ENCODE peak calls at places on chromosomes 12 and 14, in eight cellular contexts. E, R, T, S, V, C, L and U are unnamed samples.
A peak's percentile ranks its signal among the peaks of the same experiment; 100 is the strongest.

GRCh38 chr14:52029881-52030280 is 39.0 kb downstream of the NID2 start:
- DNase-seq in R (no peak), E (no peak), C (no peak), L (no peak), S (no peak), V (no peak), T (no peak), U (no peak)

GRCh38 chr12:26855337-26856089 is 22.5 kb upstream of the ITPR2 start:
- DNase-seq in E (no peak), C (no peak), V (no peak), R (no peak), S (no peak), T (no peak), L (no peak), U (no peak)

GRCh38 chr12:4910502-4911315 is 1.0 kb downstream of the KCNA1 start:
- DNase-seq in E (peak; percentile 82), C (no peak), T (peak; percentile 33), S (peak; percentile 21), R (no peak), L (no peak), V (peak; percentile 76), U (no peak)

GRCh38 chr14:72883963-72884362 is 9.9 kb downstream of the DPF3 start:
- DNase-seq in T (no peak), E (peak; percentile 44), V (no peak), S (no peak), L (no peak), R (no peak), C (no peak), U (no peak)

GRCh38 chr12:94603434-94604068 is 46.8 kb downstream of the TMCC3 start:
- DNase-seq in R (no peak), T (peak; percentile 67), V (no peak), S (peak; percentile 71), C (peak; percentile 59), L (no peak), E (peak; percentile 29), U (no peak)

GRCh38 chr12:91922139-91922538 is 223.5 kb downstream of the BTG1 start:
- DNase-seq in V (no peak), R (no peak), L (no peak), T (no peak), C (no peak), E (no peak), S (no peak), U (no peak)

GRCh38 chr12:108175310-108175709 is 46.2 kb downstream of the WSCD2 start:
- DNase-seq in R (no peak), V (no peak), T (no peak), E (no peak), C (no peak), S (peak; percentile 17), L (no peak), U (no peak)

GRCh38 chr12:57096099-57096572 is 7.2 kb downstream of the NAB2 start:
- DNase-seq in S (no peak), E (peak; percentile 3), R (no peak), C (peak; percentile 95), V (peak; percentile 54), L (no peak), T (no peak), U (no peak)

GRCh38 chr12:49888461-49889151 is 15.1 kb downstream of the FAIM2 start:
- DNase-seq in V (peak; percentile 27), E (no peak), S (no peak), R (no peak), T (no peak), C (no peak), L (no peak), U (no peak)

GRCh38 chr12:2387051-2387834 is 334.5 kb downstream of the CACNA1C start:
- DNase-seq in T (no peak), S (no peak), L (no peak), C (no peak), V (no peak), E (peak; percentile 36), R (no peak), U (no peak)

GRCh38 chr12:10406725-10407124 is 2.8 kb downstream of the KLRC4 start:
- DNase-seq in E (no peak), V (no peak), R (no peak), L (peak; percentile 25), C (no peak), S (no peak), T (peak; percentile 17), U (no peak)

GRCh38 chr12:6943719-6944380 is at the start of the genes C12orf57 and RNU7-1:
- DNase-seq in E (peak; percentile 73), S (peak; percentile 76), L (no peak), R (peak; percentile 87), C (peak; percentile 93), T (peak; percentile 87), V (peak; percentile 95), U (peak; percentile 85)

GRCh38 chr12:112179936-112180335 is 54.6 kb downstream of the TRAFD1 start:
- DNase-seq in E (no peak), L (no peak), R (no peak), V (no peak), C (no peak), T (no peak), S (no peak), U (no peak)
- TF ChIP-seq CTCF in E (no peak), L (no peak), R (no peak), V (no peak), C (no peak), T (no peak), S (no peak), U (no peak)

GRCh38 chr12:44947163-44947562 is 71.0 kb upstream of the NELL2 start:
- DNase-seq in S (no peak), C (no peak), V (no peak), E (no peak), L (no peak), T (no peak), R (no peak), U (no peak)

GRCh38 chr12:44942714-44943113 is 66.6 kb upstream of the NELL2 start:
- DNase-seq in C (no peak), T (no peak), V (no peak), S (no peak), L (no peak), R (no peak), E (no peak), U (no peak)
- TF ChIP-seq CTCF in C (no peak), T (no peak), V (no peak), S (no peak), L (no peak), R (no peak), E (no peak), U (no peak)

GRCh38 chr14:104103061-104104005 is 17.8 kb downstream of the ASPG start:
- DNase-seq in R (peak; percentile 68), E (no peak), L (no peak), V (peak; percentile 58), S (peak; percentile 38), C (no peak), T (no peak), U (peak; percentile 23)
- TF ChIP-seq CTCF in R (no peak), E (no peak), L (no peak), V (no peak), S (no peak), C (no peak), T (no peak), U (no peak)

GRCh38 chr14:94027566-94028449 is 1.7 kb downstream of the OTUB2 start:
- DNase-seq in E (no peak), V (no peak), T (no peak), S (no peak), C (peak; percentile 58), R (no peak), L (no peak), U (no peak)
- TF ChIP-seq CTCF in E (no peak), V (no peak), T (no peak), S (no peak), C (no peak), R (no peak), L (no peak), U (no peak)

GRCh38 chr12:115823635-115824034 is 453.9 kb downstream of the MED13L start:
- DNase-seq in T (no peak), S (no peak), L (no peak), V (no peak), R (no peak), E (no peak), C (no peak), U (no peak)

GRCh38 chr12:115820661-115821060 is 456.8 kb downstream of the MED13L start:
- DNase-seq in T (no peak), R (no peak), E (no peak), S (no peak), V (no peak), L (no peak), C (no peak), U (no peak)

GRCh38 chr12:115815924-115816323 is 461.6 kb downstream of the MED13L start:
- DNase-seq in L (no peak), C (no peak), T (no peak), E (no peak), V (no peak), S (no peak), R (no peak), U (no peak)

GRCh38 chr12:115817399-115817798 is 460.1 kb downstream of the MED13L start:
- DNase-seq in T (no peak), V (no peak), C (no peak), E (no peak), L (no peak), S (no peak), R (no peak), U (no peak)

DNA sequence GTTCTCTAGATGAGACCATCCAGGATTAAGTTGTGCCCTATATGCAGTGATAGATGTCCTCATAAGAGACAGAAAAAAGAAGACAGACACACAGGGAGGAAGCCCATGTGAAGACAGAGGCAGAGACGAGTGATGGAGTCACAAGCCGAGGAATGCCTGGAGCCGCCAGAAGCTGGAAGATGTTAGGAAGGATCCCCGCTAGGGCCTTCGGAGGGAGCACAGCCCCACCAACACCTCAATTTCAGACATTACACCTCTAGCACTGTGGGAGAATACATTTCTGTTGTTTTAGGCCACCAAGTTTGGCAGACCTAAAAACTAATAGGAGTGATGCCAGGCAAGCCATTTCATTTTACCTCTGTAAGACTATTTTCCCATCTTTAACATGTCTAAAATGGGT is 458.5 kb downstream of the MED13L start:
- DNase-seq in R (no peak), E (no peak), L (no peak), C (no peak), V (no peak), T (no peak), S (peak; percentile 17), U (no peak)
- TF ChIP-seq CTCF in R (no peak), E (no peak), L (no peak), C (no peak), V (no peak), T (no peak), S (no peak), U (no peak)